ENCODE peak calls at places on chromosomes 1 and 21, in seven cellular contexts. L is fibroblast of lung, P is tibial nerve, H is MCF 10A, E is A549, O is A673, Y is HFFc6. W is an unnamed sample.
A peak's percentile ranks its signal among the peaks of the same experiment; 100 is the strongest.

GRCh38 chr21:37061926-37062591 is 10.8 kb downstream of the PIGP start:
- DNase-seq in L (peak; percentile 21), P (no peak), H (no peak), E (no peak), O (no peak), Y (no peak), W (no peak)

GRCh38 chr21:25094695-25095094 is 512.6 kb downstream of the MRPL39 start:
- DNase-seq in L (no peak), P (no peak), H (peak; percentile 3), E (no peak), O (no peak), Y (no peak), W (no peak)

GRCh38 chr1:10514490-10515235 is 39.9 kb downstream of the PEX14 start:
- DNase-seq in L (peak; percentile 51), P (no peak), H (no peak), E (peak; percentile 49), O (peak; percentile 86), Y (peak; percentile 16), W (no peak)

GRCh38 chr1:115838426-115838804 is 2.5 kb downstream of the NHLH2 start:
- DNase-seq in L (no peak), P (no peak), H (no peak), E (no peak), O (no peak), Y (no peak), W (no peak)

GRCh38 chr1:178684111-178684510 is 40.9 kb upstream of the RALGPS2 start:
- DNase-seq in L (no peak), P (no peak), H (no peak), E (no peak), O (no peak), Y (no peak), W (no peak)

GRCh38 chr1:21818661-21819060 is 6.6 kb downstream of the LDLRAD2 start:
- DNase-seq in L (no peak), P (no peak), H (peak; percentile 56), E (peak; percentile 27), O (peak; percentile 43), Y (no peak), W (peak; percentile 59)

GRCh38 chr1:89259283-89259971 is 13.2 kb downstream of the GBP5 start:
- DNase-seq in L (no peak), P (no peak), H (no peak), E (no peak), O (no peak), Y (no peak), W (no peak)

GRCh38 chr1:173562813-173563212 is 40.1 kb downstream of the SLC9C2 start:
- DNase-seq in L (no peak), P (no peak), H (no peak), E (peak; percentile 12), O (peak; percentile 32), Y (no peak), W (peak; percentile 15)

GRCh38 chr1:147567594-147568381 is 26.5 kb downstream of the BCL9 start:
- DNase-seq in L (no peak), P (no peak), H (no peak), E (no peak), O (no peak), Y (no peak), W (no peak)

GRCh38 chr1:35443768-35444518 is 113.3 kb downstream of the KIAA0319L start:
- DNase-seq in L (peak; percentile 29), P (no peak), H (no peak), E (no peak), O (peak; percentile 50), Y (no peak), W (no peak)
- TF ChIP-seq CTCF in L (no peak), P (no peak), H (no peak), E (no peak), O (peak; percentile 52), Y (no peak), W (no peak)

GRCh38 chr1:155961937-155962336 is 16.4 kb downstream of the ARHGEF2 start:
- DNase-seq in L (peak; percentile 90), P (no peak), H (peak; percentile 100), E (peak; percentile 96), O (peak; percentile 70), Y (peak; percentile 95), W (no peak)
- TF ChIP-seq CTCF in L (peak; percentile 23), P (no peak), H (peak; percentile 42), E (peak; percentile 43), O (peak; percentile 31), Y (peak; percentile 72), W (no peak)

GRCh38 chr1:73907051-73907450 is 290.9 kb downstream of the LRRIQ3 start:
- DNase-seq in L (no peak), P (no peak), H (no peak), E (no peak), O (no peak), Y (no peak), W (no peak)

GRCh38 chr1:73913025-73913424 is 285.0 kb downstream of the LRRIQ3 start:
- DNase-seq in L (no peak), P (no peak), H (no peak), E (no peak), O (no peak), Y (no peak), W (no peak)

GRCh38 chr1:73910466-73910865 is 287.5 kb downstream of the LRRIQ3 start:
- DNase-seq in L (no peak), P (no peak), H (no peak), E (no peak), O (no peak), Y (no peak), W (no peak)

GRCh38 chr1:73911849-73912248 is 286.1 kb downstream of the LRRIQ3 start:
- DNase-seq in L (no peak), P (no peak), H (no peak), E (no peak), O (no peak), Y (no peak), W (no peak)

DNA sequence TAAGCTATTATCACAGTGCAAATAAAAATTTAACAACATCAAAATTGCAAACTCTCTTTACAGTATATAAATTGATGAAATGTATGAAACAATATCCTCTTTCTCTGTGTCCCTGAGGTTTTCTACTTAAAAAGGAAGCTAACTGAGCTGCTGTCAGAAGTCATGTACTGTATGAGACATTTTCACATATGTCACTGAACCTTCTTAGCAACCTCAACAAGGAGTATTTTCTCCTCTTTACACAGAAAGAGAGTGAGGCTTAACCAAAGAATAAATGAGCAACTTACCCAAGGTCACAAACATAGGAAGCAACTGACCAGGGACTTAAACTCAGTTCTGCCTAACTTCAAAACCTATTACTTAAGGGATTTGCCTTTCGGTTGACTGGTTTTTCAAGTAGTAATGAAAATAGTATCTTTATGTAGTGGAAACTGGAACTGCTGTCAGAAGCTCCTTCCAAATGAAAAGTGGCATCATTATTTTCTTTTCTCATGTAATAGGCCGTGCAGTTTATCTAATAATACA is 288.9 kb downstream of the LRRIQ3 start:
- DNase-seq in L (no peak), P (no peak), H (no peak), E (no peak), O (peak; percentile 10), Y (no peak), W (no peak)
- TF ChIP-seq CTCF in L (no peak), P (no peak), H (no peak), E (no peak), O (no peak), Y (no peak), W (no peak)

GRCh38 chr1:31678681-31679080 is 25.1 kb downstream of the COL16A1 start:
- DNase-seq in L (no peak), P (no peak), H (no peak), E (no peak), O (no peak), Y (no peak), W (no peak)

GRCh38 chr1:31681421-31681820 is 22.4 kb downstream of the COL16A1 start:
- DNase-seq in L (no peak), P (no peak), H (no peak), E (no peak), O (no peak), Y (no peak), W (no peak)

GRCh38 chr1:31677949-31678348 is 25.9 kb downstream of the COL16A1 start:
- DNase-seq in L (no peak), P (no peak), H (no peak), E (no peak), O (no peak), Y (no peak), W (no peak)

GRCh38 chr1:31679091-31679490 is 24.7 kb downstream of the COL16A1 start:
- DNase-seq in L (no peak), P (no peak), H (no peak), E (no peak), O (no peak), Y (no peak), W (no peak)

GRCh38 chr1:31679676-31680230 is 24.1 kb downstream of the COL16A1 start:
- DNase-seq in L (no peak), P (no peak), H (no peak), E (no peak), O (no peak), Y (no peak), W (no peak)
- TF ChIP-seq CTCF in L (no peak), P (no peak), H (no peak), E (no peak), O (no peak), Y (no peak), W (no peak)

GRCh38 chr1:84888753-84889152 is 4.3 kb downstream of the LPAR3 start:
- DNase-seq in L (no peak), P (no peak), H (no peak), E (no peak), O (no peak), Y (no peak), W (no peak)

GRCh38 chr1:84889437-84889836 is 3.6 kb downstream of the LPAR3 start:
- DNase-seq in L (no peak), P (no peak), H (peak; percentile 23), E (no peak), O (no peak), Y (no peak), W (no peak)

GRCh38 chr1:84890581-84890980 is 2.4 kb downstream of the LPAR3 start:
- DNase-seq in L (no peak), P (no peak), H (no peak), E (no peak), O (no peak), Y (no peak), W (no peak)

GRCh38 chr1:84896279-84896678 is 3.3 kb upstream of the LPAR3 start:
- DNase-seq in L (no peak), P (no peak), H (no peak), E (no peak), O (no peak), Y (no peak), W (no peak)

DNA sequence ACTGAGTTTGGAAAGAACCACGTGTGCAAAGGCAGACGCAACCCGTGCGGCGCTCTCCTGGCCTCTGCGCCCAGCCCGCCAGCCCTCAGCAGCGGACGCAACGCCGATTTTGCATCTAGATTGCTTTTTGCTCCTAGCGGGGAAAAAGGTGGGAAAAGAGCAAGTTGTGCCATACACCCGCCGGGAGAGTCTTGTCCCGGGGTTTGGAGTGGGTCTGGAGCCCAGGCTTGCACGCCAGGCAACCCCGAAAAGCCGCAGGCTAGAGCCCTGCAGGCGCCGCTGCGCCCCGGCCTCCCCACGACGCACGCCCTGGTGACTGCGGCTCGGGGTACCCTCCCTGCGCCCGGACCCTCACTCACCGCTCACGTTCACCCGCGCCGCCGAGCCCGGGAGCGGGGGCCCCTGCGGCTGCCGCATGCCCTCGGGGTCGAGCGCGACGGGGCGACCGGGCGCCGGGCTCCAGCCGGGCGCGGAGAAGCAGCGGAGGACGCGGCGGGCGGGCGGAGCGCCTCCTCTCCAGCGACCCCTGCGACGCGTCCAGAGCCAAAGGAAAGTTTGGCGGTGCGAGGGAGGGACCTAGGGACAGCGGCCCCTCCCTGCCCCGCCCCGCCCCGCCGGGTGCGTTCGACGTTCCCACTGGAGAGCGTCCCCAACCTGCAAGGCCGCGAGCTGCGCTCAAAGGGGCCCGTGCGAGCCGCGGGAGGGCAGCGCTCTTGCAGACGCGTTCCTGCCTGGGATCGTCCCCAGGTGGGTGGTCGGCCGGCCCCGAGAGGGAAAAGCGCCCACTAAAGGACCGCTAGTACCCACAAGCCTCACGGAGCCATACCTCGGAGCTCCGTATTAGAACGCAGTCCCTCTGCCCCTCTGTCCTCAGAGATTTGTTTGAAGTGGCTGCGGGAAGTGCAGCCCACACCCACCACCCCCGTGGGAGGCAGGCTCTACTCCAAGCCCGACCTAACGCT is at the start of gene LPAR3:
- DNase-seq in L (peak; percentile 29), P (no peak), H (no peak), E (peak; percentile 5), O (peak; percentile 48), Y (no peak), W (peak; percentile 17)
- TF ChIP-seq CTCF in L (no peak), P (no peak), H (no peak), E (no peak), O (no peak), Y (no peak), W (no peak)